ENCODE peak calls at places on chromosomes 3 and 15, in four cellular contexts. One of them, this sample, is unnamed.
A peak's percentile ranks its signal among the peaks of the same experiment; 100 is the strongest.

GRCh38 chr3:34793066-34793465 is 846.3 kb upstream of the ARPP21 start:
- DNase-seq in GM13976: no peak
- DNase-seq in RWPE2: no peak
- DNase-seq in activated T-cell treated with anti-CD3 and anti-CD28 coated beads for 24 hours: no peak
- DNase-seq in this sample: no peak

GRCh38 chr3:12428131-12428530 is 56.1 kb upstream of the TSEN2 start:
- DNase-seq in GM13976: no peak
- DNase-seq in RWPE2: no peak
- DNase-seq in activated T-cell treated with anti-CD3 and anti-CD28 coated beads for 24 hours: no peak
- DNase-seq in this sample: no peak

GRCh38 chr15:96330450-96331140 is at the start of gene NR2F2:
- DNase-seq in GM13976: peak; percentile 77
- DNase-seq in RWPE2: peak; percentile 99
- DNase-seq in activated T-cell treated with anti-CD3 and anti-CD28 coated beads for 24 hours: peak; percentile 29
- DNase-seq in this sample: peak; percentile 87

GRCh38 chr3:64945171-64945684 is 257.4 kb upstream of the ADAMTS9 start:
- DNase-seq in GM13976: no peak
- DNase-seq in RWPE2: no peak
- DNase-seq in activated T-cell treated with anti-CD3 and anti-CD28 coated beads for 24 hours: no peak
- DNase-seq in this sample: no peak

GRCh38 chr3:133058831-133059230 is 20.6 kb downstream of the TMEM108 start:
- DNase-seq in GM13976: no peak
- DNase-seq in RWPE2: no peak
- DNase-seq in activated T-cell treated with anti-CD3 and anti-CD28 coated beads for 24 hours: no peak
- DNase-seq in this sample: no peak

GRCh38 chr3:43071313-43071893 is 34.5 kb downstream of the POMGNT2 start:
- DNase-seq in GM13976: no peak
- DNase-seq in RWPE2: no peak
- DNase-seq in activated T-cell treated with anti-CD3 and anti-CD28 coated beads for 24 hours: peak; percentile 19
- DNase-seq in this sample: peak; percentile 25

GRCh38 chr15:38461089-38461833 is 7.3 kb downstream of the FAM98B start:
- DNase-seq in GM13976: peak; percentile 45
- DNase-seq in RWPE2: no peak
- DNase-seq in activated T-cell treated with anti-CD3 and anti-CD28 coated beads for 24 hours: no peak
- DNase-seq in this sample: peak; percentile 29

GRCh38 chr3:139574026-139574947 is 34.7 kb upstream of the RBP1 start:
- DNase-seq in GM13976: no peak
- DNase-seq in RWPE2: no peak
- DNase-seq in activated T-cell treated with anti-CD3 and anti-CD28 coated beads for 24 hours: no peak
- DNase-seq in this sample: no peak

GRCh38 chr15:33086500-33087141 is 107.9 kb downstream of the FMN1 start:
- DNase-seq in GM13976: peak; percentile 34
- DNase-seq in RWPE2: no peak
- DNase-seq in activated T-cell treated with anti-CD3 and anti-CD28 coated beads for 24 hours: no peak
- DNase-seq in this sample: peak; percentile 27

GRCh38 chr15:89385596-89386242 is 51.1 kb upstream of the POLG start:
- DNase-seq in GM13976: no peak
- DNase-seq in RWPE2: no peak
- DNase-seq in activated T-cell treated with anti-CD3 and anti-CD28 coated beads for 24 hours: no peak
- DNase-seq in this sample: no peak

GRCh38 chr15:88484781-88485246 is 17.3 kb downstream of the MRPS11 start:
- DNase-seq in GM13976: peak; percentile 7
- DNase-seq in RWPE2: no peak
- DNase-seq in activated T-cell treated with anti-CD3 and anti-CD28 coated beads for 24 hours: no peak
- DNase-seq in this sample: no peak

GRCh38 chr3:113795693-113796092 is 42.9 kb upstream of the GRAMD1C start:
- DNase-seq in GM13976: no peak
- DNase-seq in RWPE2: no peak
- DNase-seq in activated T-cell treated with anti-CD3 and anti-CD28 coated beads for 24 hours: no peak
- DNase-seq in this sample: no peak

GRCh38 chr3:133821767-133822638 is 16.4 kb downstream of the SRPRB start:
- DNase-seq in GM13976: no peak
- DNase-seq in RWPE2: peak; percentile 89
- DNase-seq in activated T-cell treated with anti-CD3 and anti-CD28 coated beads for 24 hours: no peak
- DNase-seq in this sample: no peak

GRCh38 chr15:81410318-81410753 is 36.3 kb upstream of the TMC3 start:
- DNase-seq in GM13976: peak; percentile 36
- DNase-seq in RWPE2: no peak
- DNase-seq in activated T-cell treated with anti-CD3 and anti-CD28 coated beads for 24 hours: peak; percentile 10
- DNase-seq in this sample: peak; percentile 46